ENCODE peak calls at places on chromosomes 5 and 9, in six cellular contexts. T is Peyer's patch, Y is prostate gland, I is tibial nerve, U is ovary, E is transverse colon. K is an unnamed sample.
A peak's percentile ranks its signal among the peaks of the same experiment; 100 is the strongest.

GRCh38 chr9:131503626-131504465 is 1.1 kb downstream of the POMT1 start:
- DNase-seq in T (no peak), Y (no peak), U (no peak), E (peak; percentile 18), I (no peak), K (no peak)

GRCh38 chr5:110347781-110348180 is 378.7 kb downstream of the TMEM232 start:
- DNase-seq in T (no peak), I (no peak), Y (no peak), U (no peak), E (no peak), K (no peak)

GRCh38 chr9:98191615-98192502 is 578 bp downstream of the CORO2A start:
- DNase-seq in I (no peak), E (peak; percentile 59), T (peak; percentile 43), U (peak; percentile 38), Y (peak; percentile 49), K (no peak)

GRCh38 chr5:60395712-60396329 is 304.1 kb downstream of the DEPDC1B start:
- DNase-seq in U (no peak), T (no peak), Y (no peak), I (no peak), E (no peak), K (no peak)

GRCh38 chr5:76372320-76373054 is 30.6 kb upstream of the IQGAP2 start:
- DNase-seq in I (no peak), T (no peak), Y (no peak), U (no peak), E (no peak), K (peak; percentile 56)

GRCh38 chr5:143751342-143751741 is 60.6 kb upstream of the HMHB1 start:
- DNase-seq in U (no peak), I (no peak), E (no peak), T (no peak), Y (no peak), K (no peak)

GRCh38 chr9:128026255-128027165 is 40.6 kb downstream of the NAIF1 start:
- DNase-seq in Y (no peak), T (peak; percentile 96), E (peak; percentile 59), U (no peak), I (peak; percentile 8), K (no peak)

GRCh38 chr9:111613436-111614040 is 14.1 kb upstream of the PTGR1 start:
- DNase-seq in E (peak; percentile 35), I (no peak), T (no peak), Y (no peak), U (no peak), K (no peak)

GRCh38 chr9:117413346-117414219 is 1.3 kb downstream of the ASTN2 start:
- DNase-seq in Y (peak; percentile 39), U (no peak), I (no peak), E (no peak), T (no peak), K (no peak)

GRCh38 chr5:129438322-129438721 is 21.8 kb upstream of the ADAMTS19 start:
- DNase-seq in I (no peak), E (no peak), Y (no peak), U (no peak), T (no peak), K (no peak)

GRCh38 chr9:116641292-116642059 is 45.6 kb upstream of the TRIM32 start:
- DNase-seq in T (no peak), Y (no peak), U (no peak), I (no peak), E (no peak), K (no peak)

GRCh38 chr5:136249678-136250266 is 56.8 kb upstream of the SMIM32 start:
- DNase-seq in I (peak; percentile 53), Y (peak; percentile 57), E (peak; percentile 55), T (no peak), U (peak; percentile 54), K (peak; percentile 30)

GRCh38 chr9:119836036-119836435 is 466.8 kb upstream of the BRINP1 start:
- DNase-seq in Y (no peak), T (no peak), U (no peak), I (no peak), E (no peak), K (no peak)

GRCh38 chr5:176144508-176144907 is 93.7 kb upstream of the SIMC1 start:
- DNase-seq in U (no peak), I (no peak), E (no peak), T (no peak), Y (no peak), K (no peak)

GRCh38 chr5:181211208-181211607 is 6.2 kb upstream of the TRIM7 start:
- DNase-seq in T (no peak), E (no peak), U (no peak), Y (no peak), I (no peak), K (no peak)

GRCh38 chr5:98769006-98769255 is 4.5 kb upstream of the RGMB start:
- DNase-seq in U (peak; percentile 64), Y (no peak), T (no peak), E (peak; percentile 68), I (peak; percentile 63), K (no peak)

GRCh38 chr9:33466565-33467495 is 6.9 kb downstream of the NOL6 start:
- DNase-seq in E (peak; percentile 78), U (peak; percentile 74), I (peak; percentile 50), T (peak; percentile 59), Y (peak; percentile 64), K (peak; percentile 68)

GRCh38 chr5:148807845-148808244 is 18.6 kb upstream of the ADRB2 start:
- DNase-seq in Y (no peak), E (peak; percentile 19), U (no peak), T (peak; percentile 39), I (no peak), K (no peak)

GRCh38 chr5:148809781-148810524 is 16.5 kb upstream of the ADRB2 start:
- DNase-seq in Y (no peak), U (no peak), T (no peak), I (no peak), E (no peak), K (no peak)

GRCh38 chr5:148808864-148809642 is 17.4 kb upstream of the ADRB2 start:
- DNase-seq in T (peak; percentile 70), Y (no peak), E (peak; percentile 38), I (peak; percentile 21), U (no peak), K (no peak)

GRCh38 chr5:148805323-148806290 is 20.8 kb upstream of the ADRB2 start:
- DNase-seq in T (peak; percentile 20), U (no peak), Y (no peak), E (no peak), I (no peak), K (no peak)

GRCh38 chr5:148806520-148806931 is 19.9 kb upstream of the ADRB2 start:
- DNase-seq in U (no peak), I (no peak), Y (no peak), E (no peak), T (no peak), K (no peak)
- H3K4me1 ChIP-seq in U (no peaks in the 10 kb centered on the region), I (peaks cover 6% of the 10 kb centered on the region), Y (no peaks in the 10 kb centered on the region), E (no peaks in the 10 kb centered on the region), T (peaks cover 6% of the 10 kb centered on the region), K (no peaks in the 10 kb centered on the region)

GRCh38 chr9:5628183-5628529 is 751 bp upstream of the RIC1 start:
- DNase-seq in Y (no peak), E (no peak), U (no peak), I (no peak), T (no peak), K (no peak)

GRCh38 chr9:5625916-5626315 is 3.0 kb upstream of the RIC1 start:
- DNase-seq in I (no peak), Y (no peak), T (no peak), U (no peak), E (no peak), K (no peak)

GRCh38 chr9:5628530-5629311 is at the start of gene RIC1:
- DNase-seq in Y (peak; percentile 87), T (peak; percentile 90), E (peak; percentile 94), U (peak; percentile 92), I (peak; percentile 86), K (peak; percentile 89)

GRCh38 chr9:5624655-5625054 is 4.3 kb upstream of the RIC1 start:
- DNase-seq in I (no peak), E (no peak), T (no peak), Y (no peak), U (no peak), K (no peak)

GRCh38 chr9:5626727-5627634 is 1.9 kb upstream of the RIC1 start:
- DNase-seq in T (peak; percentile 50), E (peak; percentile 28), U (no peak), I (peak; percentile 61), Y (peak; percentile 22), K (peak; percentile 60)
- TF ChIP-seq POLR2A in T (no peak), E (peak; percentile 56), U (no peak), I (peak; percentile 33), Y (no peak), K (no peak)

GRCh38 chr9:137612741-137613142 is 6.1 kb upstream of the EHMT1 start:
- DNase-seq in I (no peak), U (no peak), T (no peak), Y (no peak), E (no peak), K (no peak)
- H3K27ac ChIP-seq in I (no peak overlapping the region), U (no peak overlapping the region), T (peak overlapping the region; percentile 96), Y (peak overlapping the region; percentile 88), E (peak overlapping the region; percentile 91), K (peak overlapping the region; percentile 98)

DNA sequence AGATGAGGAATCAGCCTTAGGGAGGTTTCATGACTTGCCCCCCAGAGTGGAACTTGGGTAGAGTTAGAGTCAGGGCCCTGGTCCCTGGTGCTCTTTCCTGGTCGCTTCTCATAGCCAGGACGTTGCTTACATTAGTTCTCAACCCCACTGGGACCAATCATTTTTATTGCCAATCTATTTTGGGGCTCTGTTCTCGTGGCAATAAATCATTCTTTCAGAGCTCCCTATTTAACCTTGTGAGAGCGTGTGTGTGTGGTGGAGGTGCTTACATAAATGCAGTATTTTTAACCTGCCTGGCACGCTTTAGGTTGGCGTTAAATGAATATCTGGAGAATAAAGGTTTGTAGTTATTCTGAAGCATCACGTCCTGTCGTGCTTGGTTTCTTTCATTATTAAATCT is 4.1 kb downstream of the TRIO start:
- DNase-seq in Y (no peak), U (no peak), E (no peak), T (no peak), I (no peak), K (no peak)
- H3K4me1 ChIP-seq in Y (peaks cover 5% of the 10 kb centered on the region), U (peaks cover 20% of the 10 kb centered on the region), E (peaks cover 38% of the 10 kb centered on the region), T (peaks cover 49% of the 10 kb centered on the region), I (peaks cover 22% of the 10 kb centered on the region), K (peaks cover 23% of the 10 kb centered on the region)

GRCh38 chr5:159821541-159821940 is 94.7 kb upstream of the ADRA1B start:
- DNase-seq in E (no peak), T (no peak), I (no peak), Y (no peak), U (no peak), K (no peak)
- TF ChIP-seq POLR2A in E (no peak), T (no peak), I (no peak), Y (no peak), U (no peak), K (no peak)

GRCh38 chr5:14141764-14142163 is 1.4 kb upstream of the TRIO start:
- DNase-seq in U (no peak), Y (no peak), E (no peak), T (no peak), I (no peak), K (no peak)
- H3K27ac ChIP-seq in U (no peak overlapping the region), Y (no peak overlapping the region), E (peak overlapping the region; percentile 98), T (no peak overlapping the region), I (no peak overlapping the region), K (no peak overlapping the region)

K was measured in breast epithelium.